ENCODE peak calls at places on chromosomes 11 and 22, in nine cellular contexts. One of them, this sample, is unnamed. For H3K36me3, the result is how much of the 10 kb centered on the place peaks cover.

GRCh38 chr11:71223671-71224660 is 28.4 kb downstream of the SHANK2 start:
- DNase-seq in transverse colon: no peak
- DNase-seq in psoas muscle: no peak
- DNase-seq in pancreas: no peak
- DNase-seq in HCT116: no peak
- DNase-seq in fibroblast of lung: no peak
- DNase-seq in right lobe of liver: no peak
- DNase-seq in PC-3: no peak
- DNase-seq in left ventricle myocardium inferior: no peak
- DNase-seq in this sample: peak

GRCh38 chr11:120547871-120548681 is 36.5 kb downstream of the GRIK4 start:
- DNase-seq in transverse colon: peak
- DNase-seq in psoas muscle: peak
- DNase-seq in pancreas: peak
- DNase-seq in HCT116: peak
- DNase-seq in fibroblast of lung: peak
- DNase-seq in right lobe of liver: peak
- DNase-seq in PC-3: peak
- DNase-seq in left ventricle myocardium inferior: peak
- DNase-seq in this sample: peak

GRCh38 chr11:8963569-8964323 is 496 bp downstream of the TMEM9B start:
- DNase-seq in transverse colon: peak
- DNase-seq in psoas muscle: peak
- DNase-seq in pancreas: peak
- DNase-seq in HCT116: peak
- DNase-seq in fibroblast of lung: no peak
- DNase-seq in right lobe of liver: peak
- DNase-seq in PC-3: peak
- DNase-seq in left ventricle myocardium inferior: peak
- DNase-seq in this sample: peak

GRCh38 chr11:104338186-104338585 is 174.2 kb upstream of the PDGFD start:
- DNase-seq in transverse colon: no peak
- DNase-seq in psoas muscle: no peak
- DNase-seq in pancreas: no peak
- DNase-seq in HCT116: no peak
- DNase-seq in fibroblast of lung: peak
- DNase-seq in right lobe of liver: no peak
- DNase-seq in PC-3: no peak
- DNase-seq in left ventricle myocardium inferior: no peak
- DNase-seq in this sample: no peak

GRCh38 chr11:63917685-63918523 is 940 bp upstream of the RCOR2 start:
- DNase-seq in transverse colon: peak
- DNase-seq in psoas muscle: peak
- DNase-seq in pancreas: peak
- DNase-seq in HCT116: peak
- DNase-seq in fibroblast of lung: peak
- DNase-seq in right lobe of liver: no peak
- DNase-seq in PC-3: peak
- DNase-seq in left ventricle myocardium inferior: peak
- DNase-seq in this sample: peak

GRCh38 chr11:73598719-73599379 is 937 bp upstream of the FAM168A start:
- DNase-seq in transverse colon: no peak
- DNase-seq in psoas muscle: no peak
- DNase-seq in pancreas: no peak
- DNase-seq in HCT116: no peak
- DNase-seq in fibroblast of lung: no peak
- DNase-seq in right lobe of liver: no peak
- DNase-seq in PC-3: no peak
- DNase-seq in left ventricle myocardium inferior: no peak
- DNase-seq in this sample: no peak

GRCh38 chr22:17057959-17058814 is 26.6 kb upstream of the IL17RA start:
- DNase-seq in transverse colon: peak
- DNase-seq in psoas muscle: peak
- DNase-seq in pancreas: peak
- DNase-seq in HCT116: peak
- DNase-seq in fibroblast of lung: peak
- DNase-seq in right lobe of liver: peak
- DNase-seq in PC-3: peak
- DNase-seq in left ventricle myocardium inferior: no peak
- DNase-seq in this sample: peak

GRCh38 chr11:96055706-96056387 is 131.9 kb upstream of the MTMR2 start:
- DNase-seq in transverse colon: no peak
- DNase-seq in psoas muscle: no peak
- DNase-seq in pancreas: no peak
- DNase-seq in HCT116: no peak
- DNase-seq in fibroblast of lung: peak
- DNase-seq in right lobe of liver: no peak
- DNase-seq in PC-3: peak
- DNase-seq in left ventricle myocardium inferior: no peak
- DNase-seq in this sample: no peak

GRCh38 chr22:17137861-17138425 is 16.8 kb upstream of the TMEM121B start:
- DNase-seq in transverse colon: no peak
- DNase-seq in psoas muscle: no peak
- DNase-seq in pancreas: no peak
- DNase-seq in HCT116: no peak
- DNase-seq in fibroblast of lung: no peak
- DNase-seq in right lobe of liver: no peak
- DNase-seq in PC-3: no peak
- DNase-seq in left ventricle myocardium inferior: no peak
- DNase-seq in this sample: no peak

GRCh38 chr11:20597924-20598484 is 1.4 kb upstream of the SLC6A5 start:
- DNase-seq in transverse colon: no peak
- DNase-seq in psoas muscle: no peak
- DNase-seq in pancreas: no peak
- DNase-seq in HCT116: no peak
- DNase-seq in fibroblast of lung: no peak
- DNase-seq in right lobe of liver: no peak
- DNase-seq in PC-3: no peak
- DNase-seq in left ventricle myocardium inferior: no peak
- DNase-seq in this sample: no peak

GRCh38 chr11:83140691-83141455 is 16.1 kb upstream of the PCF11 start:
- DNase-seq in transverse colon: no peak
- DNase-seq in psoas muscle: no peak
- DNase-seq in pancreas: no peak
- DNase-seq in HCT116: no peak
- DNase-seq in fibroblast of lung: no peak
- DNase-seq in right lobe of liver: no peak
- DNase-seq in PC-3: no peak
- DNase-seq in left ventricle myocardium inferior: no peak
- DNase-seq in this sample: no peak

GRCh38 chr11:62621567-62622470 is at the start of gene B3GAT3:
- DNase-seq in transverse colon: peak
- DNase-seq in psoas muscle: peak
- DNase-seq in pancreas: peak
- DNase-seq in HCT116: peak
- DNase-seq in fibroblast of lung: peak
- DNase-seq in right lobe of liver: peak
- DNase-seq in PC-3: peak
- DNase-seq in left ventricle myocardium inferior: peak
- DNase-seq in this sample: peak

GRCh38 chr11:57131080-57131790 is 50.5 kb upstream of the LRRC55 start:
- DNase-seq in transverse colon: peak
- DNase-seq in psoas muscle: no peak
- DNase-seq in pancreas: peak
- DNase-seq in HCT116: no peak
- DNase-seq in fibroblast of lung: peak
- DNase-seq in right lobe of liver: peak
- DNase-seq in PC-3: peak
- DNase-seq in left ventricle myocardium inferior: peak
- DNase-seq in this sample: no peak

GRCh38 chr22:28506207-28506606 is 173.4 kb downstream of the TTC28 start:
- DNase-seq in transverse colon: no peak
- DNase-seq in psoas muscle: no peak
- DNase-seq in pancreas: no peak
- DNase-seq in HCT116: no peak
- DNase-seq in fibroblast of lung: no peak
- DNase-seq in right lobe of liver: no peak
- DNase-seq in PC-3: no peak
- DNase-seq in left ventricle myocardium inferior: no peak
- DNase-seq in this sample: no peak

GRCh38 chr11:8247312-8247711 is 16.4 kb downstream of the LMO1 start:
- DNase-seq in transverse colon: peak
- DNase-seq in psoas muscle: peak
- DNase-seq in pancreas: peak
- DNase-seq in HCT116: no peak
- DNase-seq in fibroblast of lung: no peak
- DNase-seq in right lobe of liver: peak
- DNase-seq in PC-3: peak
- DNase-seq in left ventricle myocardium inferior: no peak
- DNase-seq in this sample: no peak

DNA sequence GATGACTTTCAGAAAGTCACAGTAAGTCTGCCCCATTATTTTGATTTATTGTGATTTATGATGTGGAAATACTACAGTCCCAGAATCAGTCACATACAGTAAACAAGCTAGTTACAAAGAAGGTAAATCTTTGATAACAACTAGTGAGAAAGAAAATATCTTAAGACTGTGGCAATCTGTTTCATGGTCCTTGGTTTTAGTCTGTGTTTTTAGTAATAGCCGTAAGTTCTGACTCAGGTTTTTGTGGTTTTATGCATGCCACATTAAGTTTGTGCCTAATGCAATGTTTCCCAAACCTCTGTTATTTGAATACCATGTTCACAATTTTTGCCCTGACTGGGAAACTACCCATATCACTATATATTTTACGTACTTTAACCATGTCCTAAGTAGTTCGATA is 6.7 kb downstream of the CEP295 start:
- DNase-seq in transverse colon: no peak
- DNase-seq in psoas muscle: no peak
- DNase-seq in pancreas: no peak
- DNase-seq in HCT116: no peak
- DNase-seq in fibroblast of lung: peak
- DNase-seq in right lobe of liver: no peak
- DNase-seq in PC-3: no peak
- DNase-seq in left ventricle myocardium inferior: no peak
- DNase-seq in this sample: no peak
- H3K36me3 ChIP-seq in transverse colon: under half
- H3K36me3 ChIP-seq in psoas muscle: under half
- H3K36me3 ChIP-seq in pancreas: under half
- H3K36me3 ChIP-seq in HCT116: under half
- H3K36me3 ChIP-seq in fibroblast of lung: under half
- H3K36me3 ChIP-seq in right lobe of liver: under half
- H3K36me3 ChIP-seq in PC-3: half or more
- H3K36me3 ChIP-seq in left ventricle myocardium inferior: half or more
- H3K36me3 ChIP-seq in this sample: under half

DNA sequence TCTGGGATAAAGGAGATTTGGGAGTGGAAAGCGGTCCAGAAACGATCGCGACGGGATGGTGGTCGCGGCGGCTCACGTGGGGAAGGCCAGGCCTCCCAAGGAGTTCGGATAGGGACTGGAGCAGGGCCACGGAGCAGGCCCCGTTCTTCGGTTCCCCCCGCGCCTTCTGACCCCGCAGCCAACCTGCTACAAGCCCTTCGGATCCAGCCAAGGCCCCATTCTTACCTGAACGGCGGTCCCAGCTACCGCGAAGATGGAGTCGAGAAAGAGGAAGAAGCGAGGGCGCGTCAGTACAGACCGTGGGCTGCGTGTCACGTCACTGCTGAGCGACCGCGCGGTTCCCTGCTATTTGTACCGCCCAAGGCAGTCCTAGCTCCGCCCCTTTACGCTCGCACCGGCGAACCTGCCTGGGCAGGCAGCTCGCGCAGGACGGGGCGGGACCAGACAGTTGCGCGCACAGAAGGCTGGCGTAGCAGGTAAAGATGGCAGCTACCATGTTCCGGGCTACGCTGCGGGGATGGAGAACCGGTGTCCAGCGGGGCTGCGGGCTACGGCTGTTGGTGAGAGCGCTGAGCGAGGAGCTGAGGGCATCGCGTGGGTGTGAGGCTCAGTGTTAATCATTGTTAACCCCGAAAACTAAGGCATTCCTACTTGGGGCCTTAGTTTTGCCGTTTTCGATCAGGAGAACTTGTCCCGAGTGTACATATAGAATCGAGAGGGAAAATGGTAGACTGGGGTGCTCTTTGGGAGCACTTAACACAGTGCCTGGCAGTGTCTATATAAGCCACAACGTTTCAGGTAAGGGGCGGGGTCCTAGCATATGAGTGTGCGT is at the start of the genes FAU and MRPL49:
- DNase-seq in transverse colon: peak
- DNase-seq in psoas muscle: peak
- DNase-seq in pancreas: peak
- DNase-seq in HCT116: peak
- DNase-seq in fibroblast of lung: peak
- DNase-seq in right lobe of liver: peak
- DNase-seq in PC-3: peak
- DNase-seq in left ventricle myocardium inferior: peak
- DNase-seq in this sample: peak
- H3K36me3 ChIP-seq in transverse colon: under half
- H3K36me3 ChIP-seq in psoas muscle: under half
- H3K36me3 ChIP-seq in pancreas: under half
- H3K36me3 ChIP-seq in HCT116: half or more
- H3K36me3 ChIP-seq in fibroblast of lung: under half
- H3K36me3 ChIP-seq in right lobe of liver: under half
- H3K36me3 ChIP-seq in PC-3: under half
- H3K36me3 ChIP-seq in left ventricle myocardium inferior: half or more
- H3K36me3 ChIP-seq in this sample: half or more

GRCh38 chr22:37291559-37292298 is 9.4 kb downstream of the CYTH4 start:
- DNase-seq in transverse colon: no peak
- DNase-seq in psoas muscle: no peak
- DNase-seq in pancreas: no peak
- DNase-seq in HCT116: no peak
- DNase-seq in fibroblast of lung: no peak
- DNase-seq in right lobe of liver: no peak
- DNase-seq in PC-3: no peak
- DNase-seq in left ventricle myocardium inferior: no peak
- DNase-seq in this sample: no peak
- H3K36me3 ChIP-seq in transverse colon: under half
- H3K36me3 ChIP-seq in psoas muscle: under half
- H3K36me3 ChIP-seq in pancreas: under half
- H3K36me3 ChIP-seq in HCT116: under half
- H3K36me3 ChIP-seq in fibroblast of lung: under half
- H3K36me3 ChIP-seq in right lobe of liver: under half
- H3K36me3 ChIP-seq in PC-3: under half
- H3K36me3 ChIP-seq in left ventricle myocardium inferior: under half
- H3K36me3 ChIP-seq in this sample: under half

DNA sequence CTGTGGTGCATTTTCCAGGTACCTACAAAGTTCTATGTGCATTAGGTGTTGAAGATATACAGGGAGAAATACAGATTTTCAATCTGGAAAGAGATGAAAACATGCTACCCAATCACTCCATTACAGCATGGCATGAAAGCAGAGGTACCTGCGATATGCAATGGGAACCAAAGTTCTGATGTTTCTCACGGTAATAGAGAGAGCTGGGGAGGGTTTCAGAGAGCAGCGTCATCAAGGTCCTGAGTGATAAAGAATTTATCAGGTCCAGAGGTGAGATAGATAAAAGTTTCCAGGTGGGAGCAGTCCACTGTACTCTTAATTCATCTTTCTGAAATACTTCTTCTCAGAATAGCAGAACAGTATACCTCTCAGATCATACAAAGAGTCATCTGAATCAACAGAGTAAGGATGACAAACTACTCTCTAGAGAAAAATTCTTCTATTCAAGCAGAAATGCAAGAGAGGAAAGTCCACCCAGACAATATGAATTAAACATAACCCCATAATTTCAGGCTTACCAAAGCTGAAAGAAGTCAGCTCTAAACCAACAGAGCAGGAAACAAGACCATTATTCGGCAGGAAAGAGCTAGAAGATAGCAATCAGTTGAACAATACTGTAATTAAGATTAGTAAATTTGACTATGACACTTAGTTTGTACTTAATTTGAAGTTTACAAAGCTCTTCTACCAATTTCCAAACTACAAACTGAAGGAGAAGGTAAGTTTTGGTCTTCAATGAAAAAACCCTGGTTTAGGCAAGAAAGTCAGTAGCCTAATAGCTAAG is 12.8 kb downstream of the CTSC start:
- DNase-seq in transverse colon: no peak
- DNase-seq in psoas muscle: no peak
- DNase-seq in pancreas: no peak
- DNase-seq in HCT116: no peak
- DNase-seq in fibroblast of lung: no peak
- DNase-seq in right lobe of liver: no peak
- DNase-seq in PC-3: no peak
- DNase-seq in left ventricle myocardium inferior: no peak
- DNase-seq in this sample: no peak
- H3K36me3 ChIP-seq in transverse colon: under half
- H3K36me3 ChIP-seq in psoas muscle: under half
- H3K36me3 ChIP-seq in pancreas: under half
- H3K36me3 ChIP-seq in HCT116: under half
- H3K36me3 ChIP-seq in fibroblast of lung: under half
- H3K36me3 ChIP-seq in right lobe of liver: under half
- H3K36me3 ChIP-seq in PC-3: half or more
- H3K36me3 ChIP-seq in left ventricle myocardium inferior: under half
- H3K36me3 ChIP-seq in this sample: under half

This sample was measured in tibial artery.